ENCODE peak calls at places on chromosome 16, in four cellular contexts. R is NCI-H1105, J is EH, E is Peyer's patch. M is an unnamed sample.

GRCh38 chr16:3112058-3112880 is at the start of gene ZNF205:
- DNase-seq in R (peak), J (peak), E (peak), M (peak)

GRCh38 chr16:86517652-86518258 is 7.4 kb downstream of the FOXF1 start:
- DNase-seq in R (peak), J (peak), E (peak), M (peak)

GRCh38 chr16:84881702-84882521 is 62.1 kb downstream of the CRISPLD2 start:
- DNase-seq in R (no peak), J (peak), E (no peak), M (no peak)

GRCh38 chr16:4032768-4033167 is 83.5 kb downstream of the ADCY9 start:
- DNase-seq in R (no peak), J (no peak), E (peak), M (peak)

GRCh38 chr16:89446136-89446974 is 44.0 kb downstream of the ANKRD11 start:
- DNase-seq in R (no peak), J (no peak), E (no peak), M (no peak)

GRCh38 chr16:26665166-26665939 is 401.4 kb upstream of the C16orf82 start:
- DNase-seq in R (peak), J (no peak), E (no peak), M (no peak)

GRCh38 chr16:58440094-58440493 is 47.8 kb downstream of the GINS3 start:
- DNase-seq in R (no peak), J (no peak), E (no peak), M (no peak)

GRCh38 chr16:55552621-55553020 is 13.9 kb upstream of the CAPNS2 start:
- DNase-seq in R (no peak), J (peak), E (no peak), M (no peak)

GRCh38 chr16:64826374-64826773 is 295.5 kb downstream of the CDH11 start:
- DNase-seq in R (no peak), J (peak), E (no peak), M (no peak)

GRCh38 chr16:65515193-65515592 is 393.3 kb upstream of the CDH11 start:
- DNase-seq in R (no peak), J (peak), E (no peak), M (no peak)

GRCh38 chr16:84132527-84133285 is 12.3 kb downstream of the HSDL1 start:
- DNase-seq in R (no peak), J (no peak), E (no peak), M (no peak)

GRCh38 chr16:17343028-17343427 is 127.7 kb downstream of the XYLT1 start:
- DNase-seq in R (no peak), J (no peak), E (no peak), M (no peak)

GRCh38 chr16:46974352-46974751 is 878 bp upstream of the DNAJA2 start:
- DNase-seq in R (peak), J (peak), E (no peak), M (no peak)

GRCh38 chr16:87582221-87582965 is 19.9 kb upstream of the JPH3 start:
- DNase-seq in R (no peak), J (peak), E (no peak), M (peak)

GRCh38 chr16:81018496-81018895 is 11.5 kb downstream of the CENPN start:
- DNase-seq in R (no peak), J (no peak), E (no peak), M (no peak)

GRCh38 chr16:30139895-30140481 is 17.0 kb upstream of the MAPK3 start:
- DNase-seq in R (no peak), J (no peak), E (no peak), M (peak)

GRCh38 chr16:89697161-89697615 is 4.3 kb downstream of the SPATA2L start:
- DNase-seq in R (peak), J (no peak), E (peak), M (no peak)

GRCh38 chr16:72455743-72456659 is 284.0 kb upstream of the PMFBP1 start:
- DNase-seq in R (no peak), J (no peak), E (no peak), M (peak)

GRCh38 chr16:74107795-74108610 is 188.6 kb upstream of the PSMD7 start:
- DNase-seq in R (no peak), J (peak), E (no peak), M (peak)

GRCh38 chr16:35102780-35103403 is 1643.5 kb downstream of the TP53TG3F start:
- DNase-seq in R (peak), J (no peak), E (no peak), M (no peak)

GRCh38 chr16:89779917-89780316 is 36.5 kb downstream of the FANCA start:
- DNase-seq in R (no peak), J (no peak), E (no peak), M (no peak)

GRCh38 chr16:15807603-15808009 is 49.2 kb downstream of the MYH11 start:
- DNase-seq in R (no peak), J (peak), E (no peak), M (no peak)

GRCh38 chr16:3458852-3459361 is 15.4 kb downstream of the NAA60 start:
- DNase-seq in R (no peak), J (peak), E (no peak), M (peak)